ENCODE peak calls at places on chromosomes 12 and 14, in nine cellular contexts. J, Z, L, C, E, H, B, Y and A are unnamed samples.

GRCh38 chr12:89325495-89325894 is 26.8 kb downstream of the DUSP6 start:
- ATAC-seq in J (no peak), Z (no peak), E (no peak), B (no peak), H (no peak), C (no peak), Y (no peak), L (no peak), A (no peak)

GRCh38 chr12:96094201-96094600 is 58.8 kb upstream of the LTA4H start:
- ATAC-seq in L (peak), Z (peak), E (peak), J (no peak), H (no peak), Y (no peak), C (no peak), B (no peak), A (peak)

GRCh38 chr12:42372154-42372791 is 46.3 kb downstream of the PPHLN1 start:
- ATAC-seq in C (peak), B (peak), H (no peak), E (peak), Z (peak), J (peak), L (peak), Y (peak), A (peak)

GRCh38 chr14:43005807-43006206 is 1399.1 kb downstream of the LRFN5 start:
- ATAC-seq in H (no peak), L (no peak), B (no peak), E (no peak), Y (no peak), J (no peak), Z (no peak), C (no peak), A (no peak)

GRCh38 chr12:132543298-132544172 is 53.6 kb downstream of the FBRSL1 start:
- ATAC-seq in Z (no peak), Y (no peak), L (no peak), H (no peak), B (no peak), J (peak), E (no peak), C (no peak), A (no peak)

GRCh38 chr14:65164825-65165135 is 62.5 kb upstream of the MAX start:
- ATAC-seq in Z (no peak), L (no peak), C (no peak), E (no peak), B (no peak), J (no peak), H (no peak), Y (no peak), A (no peak)

GRCh38 chr14:63860146-63860545 is 7.3 kb downstream of the SYNE2 start:
- ATAC-seq in J (no peak), L (no peak), H (no peak), E (no peak), Z (no peak), Y (no peak), B (no peak), C (no peak), A (no peak)

GRCh38 chr12:116540617-116541152 is 18.5 kb upstream of the MAP1LC3B2 start:
- ATAC-seq in E (no peak), Y (no peak), H (no peak), Z (no peak), L (no peak), B (no peak), C (no peak), J (no peak), A (no peak)

GRCh38 chr12:81092053-81092452 is 14.2 kb downstream of the ACSS3 start:
- ATAC-seq in Y (no peak), Z (no peak), J (no peak), H (no peak), L (no peak), C (no peak), E (no peak), B (no peak), A (no peak)

GRCh38 chr12:102050660-102051430 is 10.9 kb downstream of the WASHC3 start:
- ATAC-seq in B (no peak), L (no peak), E (no peak), Z (no peak), Y (no peak), J (no peak), C (no peak), H (no peak), A (no peak)

GRCh38 chr14:77872152-77872551 is 72.2 kb downstream of the ADCK1 start:
- ATAC-seq in Z (no peak), H (no peak), E (no peak), Y (no peak), J (no peak), B (no peak), L (no peak), C (no peak), A (no peak)

GRCh38 chr12:40013292-40013691 is 92.6 kb downstream of the SLC2A13 start:
- ATAC-seq in J (no peak), E (no peak), C (no peak), B (no peak), Y (no peak), L (no peak), H (no peak), Z (no peak), A (no peak)

GRCh38 chr12:32448581-32448980 is 49.2 kb downstream of the FGD4 start:
- ATAC-seq in Y (no peak), Z (peak), L (peak), C (no peak), B (no peak), J (no peak), H (no peak), E (no peak), A (no peak)

GRCh38 chr14:79051711-79052094 is 881.5 kb downstream of the NRXN3 start:
- ATAC-seq in J (no peak), Z (no peak), C (no peak), B (no peak), Y (no peak), L (no peak), E (no peak), H (no peak), A (no peak)

GRCh38 chr12:56212360-56212759 is 9.4 kb downstream of the RNF41 start:
- ATAC-seq in Y (no peak), J (no peak), Z (no peak), H (no peak), B (no peak), L (no peak), C (no peak), E (no peak), A (peak)

GRCh38 chr12:3432176-3432742 is 58.7 kb upstream of the PRMT8 start:
- ATAC-seq in Y (no peak), Z (no peak), E (no peak), C (no peak), H (no peak), J (peak), B (no peak), L (peak), A (no peak)

GRCh38 chr12:121916719-121917118 is 1.7 kb upstream of the CFAP251 start:
- ATAC-seq in J (no peak), C (peak), E (no peak), Z (no peak), B (no peak), H (no peak), Y (no peak), L (no peak), A (no peak)

GRCh38 chr12:46177020-46177419 is 91.8 kb downstream of the SLC38A1 start:
- ATAC-seq in H (no peak), J (no peak), B (no peak), Z (peak), Y (no peak), C (no peak), E (no peak), L (no peak), A (no peak)

GRCh38 chr14:104585966-104586702 is 6.6 kb downstream of the C14orf180 start:
- ATAC-seq in J (no peak), H (no peak), C (peak), L (no peak), Y (peak), B (no peak), E (no peak), Z (no peak), A (no peak)

GRCh38 chr12:26520869-26521268 is 312.1 kb downstream of the ITPR2 start:
- ATAC-seq in L (no peak), J (no peak), B (no peak), H (no peak), Y (no peak), E (no peak), C (no peak), Z (peak), A (no peak)

GRCh38 chr14:55245657-55246268 is 25.5 kb upstream of the FBXO34 start:
- ATAC-seq in B (no peak), J (no peak), Y (no peak), C (peak), Z (no peak), L (peak), H (no peak), E (peak), A (peak)

GRCh38 chr12:32290411-32290810 is 108.9 kb upstream of the FGD4 start:
- ATAC-seq in H (no peak), L (no peak), J (no peak), E (peak), Z (no peak), Y (no peak), C (peak), B (no peak), A (peak)